ENCODE peak calls at places on chromosomes 6 and 20, in six cellular contexts. One of them, this sample, is unnamed.

GRCh38 chr6:7073810-7074525 is 33.8 kb upstream of the RREB1 start:
- DNase-seq in kidney: no peak
- DNase-seq in HEK293T: no peak
- DNase-seq in T1000: no peak
- DNase-seq in AG04450: no peak
- DNase-seq in RPMI7951: no peak
- DNase-seq in this sample: no peak

GRCh38 chr20:31523361-31524283 is 9.4 kb downstream of the HM13 start:
- DNase-seq in RPMI7951: no peak
- DNase-seq in AG04450: no peak
- DNase-seq in HEK293T: no peak
- DNase-seq in T1000: no peak
- DNase-seq in kidney: no peak
- DNase-seq in this sample: no peak

GRCh38 chr6:170291271-170292110 is 613 bp upstream of the DLL1 start:
- DNase-seq in HEK293T: no peak
- DNase-seq in T1000: no peak
- DNase-seq in AG04450: no peak
- DNase-seq in kidney: peak
- DNase-seq in RPMI7951: peak
- DNase-seq in this sample: no peak

GRCh38 chr6:41591859-41592502 is 45.8 kb downstream of the FOXP4 start:
- DNase-seq in T1000: peak
- DNase-seq in kidney: peak
- DNase-seq in RPMI7951: peak
- DNase-seq in HEK293T: peak
- DNase-seq in AG04450: peak
- DNase-seq in this sample: peak

GRCh38 chr6:144840619-144841018 is 555.5 kb downstream of the UTRN start:
- DNase-seq in kidney: no peak
- DNase-seq in T1000: no peak
- DNase-seq in HEK293T: peak
- DNase-seq in RPMI7951: no peak
- DNase-seq in AG04450: no peak
- DNase-seq in this sample: no peak

GRCh38 chr6:95087394-95088097 is 489.8 kb upstream of the MANEA start:
- DNase-seq in HEK293T: peak
- DNase-seq in T1000: peak
- DNase-seq in RPMI7951: peak
- DNase-seq in AG04450: peak
- DNase-seq in kidney: no peak
- DNase-seq in this sample: no peak

GRCh38 chr6:139926711-139927110 is 552.3 kb upstream of the CITED2 start:
- DNase-seq in HEK293T: no peak
- DNase-seq in kidney: no peak
- DNase-seq in RPMI7951: peak
- DNase-seq in T1000: no peak
- DNase-seq in AG04450: no peak
- DNase-seq in this sample: no peak

GRCh38 chr6:111534366-111534765 is 51.3 kb upstream of the REV3L start:
- DNase-seq in RPMI7951: peak
- DNase-seq in T1000: no peak
- DNase-seq in kidney: no peak
- DNase-seq in AG04450: no peak
- DNase-seq in HEK293T: no peak
- DNase-seq in this sample: no peak

GRCh38 chr6:151757506-151757955 is 50.0 kb upstream of the ESR1 start:
- DNase-seq in AG04450: no peak
- DNase-seq in HEK293T: no peak
- DNase-seq in T1000: no peak
- DNase-seq in kidney: no peak
- DNase-seq in RPMI7951: no peak
- DNase-seq in this sample: no peak

GRCh38 chr6:105606871-105607421 is 204.1 kb upstream of the PREP start:
- DNase-seq in RPMI7951: peak
- DNase-seq in kidney: no peak
- DNase-seq in HEK293T: no peak
- DNase-seq in T1000: no peak
- DNase-seq in AG04450: no peak
- DNase-seq in this sample: no peak

GRCh38 chr20:24661255-24661654 is 191.8 kb downstream of the SYNDIG1 start:
- DNase-seq in kidney: no peak
- DNase-seq in RPMI7951: no peak
- DNase-seq in T1000: no peak
- DNase-seq in AG04450: no peak
- DNase-seq in HEK293T: no peak
- DNase-seq in this sample: no peak

GRCh38 chr6:87941556-87942358 is 105.9 kb upstream of the SPACA1 start:
- DNase-seq in kidney: no peak
- DNase-seq in HEK293T: no peak
- DNase-seq in RPMI7951: peak
- DNase-seq in AG04450: no peak
- DNase-seq in T1000: no peak
- DNase-seq in this sample: no peak

GRCh38 chr6:36739947-36740817 is 42.6 kb downstream of the RAB44 start:
- DNase-seq in HEK293T: no peak
- DNase-seq in AG04450: no peak
- DNase-seq in T1000: no peak
- DNase-seq in RPMI7951: no peak
- DNase-seq in kidney: no peak
- DNase-seq in this sample: no peak

GRCh38 chr6:132526461-132526860 is 11.6 kb upstream of the TAAR9 start:
- DNase-seq in T1000: no peak
- DNase-seq in RPMI7951: peak
- DNase-seq in AG04450: no peak
- DNase-seq in kidney: no peak
- DNase-seq in HEK293T: no peak
- DNase-seq in this sample: no peak

GRCh38 chr20:4932061-4932460 is 69.2 kb downstream of the SLC23A2 start:
- DNase-seq in T1000: no peak
- DNase-seq in kidney: no peak
- DNase-seq in HEK293T: no peak
- DNase-seq in RPMI7951: no peak
- DNase-seq in AG04450: no peak
- DNase-seq in this sample: no peak

GRCh38 chr6:15825332-15825930 is 162.6 kb upstream of the DTNBP1 start:
- DNase-seq in RPMI7951: no peak
- DNase-seq in AG04450: no peak
- DNase-seq in HEK293T: no peak
- DNase-seq in T1000: no peak
- DNase-seq in kidney: no peak
- DNase-seq in this sample: no peak

GRCh38 chr6:35044145-35044745 is 96.9 kb downstream of the TCP11 start:
- DNase-seq in RPMI7951: no peak
- DNase-seq in kidney: no peak
- DNase-seq in AG04450: no peak
- DNase-seq in T1000: no peak
- DNase-seq in HEK293T: no peak
- DNase-seq in this sample: no peak

GRCh38 chr20:41507851-41508250 is 110.3 kb downstream of the CHD6 start:
- DNase-seq in AG04450: no peak
- DNase-seq in kidney: no peak
- DNase-seq in T1000: no peak
- DNase-seq in HEK293T: no peak
- DNase-seq in RPMI7951: no peak
- DNase-seq in this sample: no peak

GRCh38 chr6:107571354-107571753 is 81.4 kb downstream of the SOBP start:
- DNase-seq in RPMI7951: no peak
- DNase-seq in AG04450: no peak
- DNase-seq in kidney: no peak
- DNase-seq in HEK293T: no peak
- DNase-seq in T1000: no peak
- DNase-seq in this sample: no peak

GRCh38 chr20:11168026-11168425 is 494.2 kb upstream of the JAG1 start:
- DNase-seq in HEK293T: no peak
- DNase-seq in AG04450: no peak
- DNase-seq in RPMI7951: peak
- DNase-seq in kidney: no peak
- DNase-seq in T1000: no peak
- DNase-seq in this sample: no peak

GRCh38 chr6:62640749-62641148 is 354.7 kb upstream of the KHDRBS2 start:
- DNase-seq in RPMI7951: no peak
- DNase-seq in kidney: no peak
- DNase-seq in AG04450: no peak
- DNase-seq in HEK293T: no peak
- DNase-seq in T1000: no peak
- DNase-seq in this sample: no peak

GRCh38 chr6:135300576-135300975 is 119.5 kb downstream of the MYB start:
- DNase-seq in HEK293T: no peak
- DNase-seq in kidney: no peak
- DNase-seq in RPMI7951: no peak
- DNase-seq in AG04450: no peak
- DNase-seq in T1000: no peak
- DNase-seq in this sample: no peak

GRCh38 chr6:42727084-42727601 is 4.7 kb upstream of the PRPH2 start:
- DNase-seq in AG04450: no peak
- DNase-seq in T1000: no peak
- DNase-seq in HEK293T: no peak
- DNase-seq in kidney: peak
- DNase-seq in RPMI7951: no peak
- DNase-seq in this sample: no peak

GRCh38 chr6:128233501-128233900 is 286.9 kb downstream of the PTPRK start:
- DNase-seq in HEK293T: no peak
- DNase-seq in kidney: no peak
- DNase-seq in RPMI7951: peak
- DNase-seq in AG04450: no peak
- DNase-seq in T1000: no peak
- DNase-seq in this sample: no peak